ENCODE peak calls at places on chromosomes 11 and 22, in four cellular contexts. J, W, M and T are unnamed samples.

GRCh38 chr11:73423506-73423905 is 47.3 kb downstream of the RELT start:
- DNase-seq in J (no peak), W (no peak), M (no peak), T (no peak)

GRCh38 chr11:131571571-131571970 is 201.2 kb downstream of the NTM start:
- DNase-seq in J (no peak), W (no peak), M (no peak), T (no peak)

GRCh38 chr11:74022541-74022940 is 13.7 kb upstream of the UCP3 start:
- DNase-seq in J (no peak), W (no peak), M (no peak), T (no peak)

GRCh38 chr11:8262552-8263108 is 1.0 kb downstream of the LMO1 start:
- DNase-seq in J (peak; percentile 83), W (peak; percentile 44), M (peak; percentile 40), T (no peak)

GRCh38 chr11:38530226-38530625 is 1932.2 kb upstream of the RAG2 start:
- DNase-seq in J (no peak), W (no peak), M (no peak), T (no peak)

GRCh38 chr22:21755855-21756284 is 20.3 kb upstream of the YPEL1 start:
- DNase-seq in J (no peak), W (no peak), M (peak; percentile 92), T (no peak)

GRCh38 chr11:11977206-11977938 is 31.1 kb downstream of the DKK3 start:
- DNase-seq in J (peak; percentile 51), W (peak; percentile 49), M (peak; percentile 76), T (peak; percentile 91)

GRCh38 chr11:128901655-128902514 is 10.7 kb downstream of the KCNJ5 start:
- DNase-seq in J (peak; percentile 65), W (no peak), M (no peak), T (no peak)

GRCh38 chr11:17839450-17839849 is 104.9 kb downstream of the KCNC1 start:
- DNase-seq in J (no peak), W (no peak), M (no peak), T (no peak)

GRCh38 chr11:86101493-86101892 is 32.6 kb upstream of the PICALM start:
- DNase-seq in J (no peak), W (no peak), M (no peak), T (no peak)

GRCh38 chr11:98107736-98108135 is 913.0 kb upstream of the CNTN5 start:
- DNase-seq in J (no peak), W (no peak), M (no peak), T (no peak)

GRCh38 chr11:32259641-32260081 is 168.8 kb downstream of the RCN1 start:
- DNase-seq in J (no peak), W (no peak), M (peak; percentile 40), T (no peak)

GRCh38 chr11:43282607-43283440 is 29.0 kb upstream of the API5 start:
- DNase-seq in J (peak; percentile 68), W (peak; percentile 32), M (peak; percentile 20), T (peak; percentile 37)

GRCh38 chr11:35126000-35126878 is 12.7 kb upstream of the CD44 start:
- DNase-seq in J (no peak), W (no peak), M (no peak), T (no peak)

GRCh38 chr11:17164361-17165246 is 43.2 kb downstream of the PIK3C2A start:
- DNase-seq in J (no peak), W (peak; percentile 2), M (no peak), T (no peak)

GRCh38 chr11:8715501-8715900 is 32.9 kb downstream of the RPL27A start:
- DNase-seq in J (no peak), W (no peak), M (no peak), T (no peak)

GRCh38 chr11:112977620-112978212 is 16.5 kb downstream of the NCAM1 start:
- DNase-seq in J (no peak), W (no peak), M (no peak), T (no peak)

GRCh38 chr22:18008136-18008535 is 16.2 kb downstream of the MICAL3 start:
- DNase-seq in J (no peak), W (no peak), M (no peak), T (no peak)

GRCh38 chr11:72814139-72814830 is at the start of gene ATG16L2:
- DNase-seq in J (peak; percentile 93), W (peak; percentile 93), M (peak; percentile 65), T (peak; percentile 73)

GRCh38 chr11:71252782-71253730 is 679 bp upstream of the SHANK2 start:
- DNase-seq in J (peak; percentile 85), W (peak; percentile 74), M (peak; percentile 35), T (peak; percentile 51)

GRCh38 chr11:127071606-127072005 is 71.0 kb upstream of the KIRREL3 start:
- DNase-seq in J (no peak), W (no peak), M (no peak), T (no peak)

GRCh38 chr22:50035976-50036375 is 22.1 kb downstream of the TTLL8 start:
- DNase-seq in J (no peak), W (no peak), M (no peak), T (no peak)

GRCh38 chr11:130782361-130783221 is 133.7 kb downstream of the SNX19 start:
- DNase-seq in J (peak; percentile 27), W (peak; percentile 11), M (peak; percentile 64), T (no peak)

GRCh38 chr22:37303821-37304274 is 21.5 kb downstream of the CYTH4 start:
- DNase-seq in J (no peak), W (no peak), M (peak; percentile 91), T (peak; percentile 84)

GRCh38 chr11:64723117-64723906 is at the start of gene NRXN2:
- DNase-seq in J (peak; percentile 94), W (peak; percentile 80), M (peak; percentile 61), T (peak; percentile 89)

GRCh38 chr11:1260620-1261019 is 37.8 kb downstream of the MUC5B start:
- DNase-seq in J (no peak), W (no peak), M (no peak), T (no peak)

GRCh38 chr11:38095268-38095667 is 1497.2 kb upstream of the RAG2 start:
- DNase-seq in J (no peak), W (no peak), M (no peak), T (no peak)

GRCh38 chr11:33311680-33312079 is 54.5 kb downstream of the HIPK3 start:
- DNase-seq in J (no peak), W (no peak), M (no peak), T (no peak)

GRCh38 chr11:101862410-101863233 is 52.2 kb upstream of the CEP126 start:
- DNase-seq in J (peak; percentile 79), W (peak; percentile 8), M (peak; percentile 84), T (no peak)

GRCh38 chr11:103228807-103229206 is 119.6 kb downstream of the DYNC2H1 start:
- DNase-seq in J (no peak), W (no peak), M (no peak), T (no peak)

GRCh38 chr11:126507646-126508045 is 152.2 kb downstream of the ST3GAL4 start:
- DNase-seq in J (no peak), W (no peak), M (no peak), T (no peak)

DNA sequence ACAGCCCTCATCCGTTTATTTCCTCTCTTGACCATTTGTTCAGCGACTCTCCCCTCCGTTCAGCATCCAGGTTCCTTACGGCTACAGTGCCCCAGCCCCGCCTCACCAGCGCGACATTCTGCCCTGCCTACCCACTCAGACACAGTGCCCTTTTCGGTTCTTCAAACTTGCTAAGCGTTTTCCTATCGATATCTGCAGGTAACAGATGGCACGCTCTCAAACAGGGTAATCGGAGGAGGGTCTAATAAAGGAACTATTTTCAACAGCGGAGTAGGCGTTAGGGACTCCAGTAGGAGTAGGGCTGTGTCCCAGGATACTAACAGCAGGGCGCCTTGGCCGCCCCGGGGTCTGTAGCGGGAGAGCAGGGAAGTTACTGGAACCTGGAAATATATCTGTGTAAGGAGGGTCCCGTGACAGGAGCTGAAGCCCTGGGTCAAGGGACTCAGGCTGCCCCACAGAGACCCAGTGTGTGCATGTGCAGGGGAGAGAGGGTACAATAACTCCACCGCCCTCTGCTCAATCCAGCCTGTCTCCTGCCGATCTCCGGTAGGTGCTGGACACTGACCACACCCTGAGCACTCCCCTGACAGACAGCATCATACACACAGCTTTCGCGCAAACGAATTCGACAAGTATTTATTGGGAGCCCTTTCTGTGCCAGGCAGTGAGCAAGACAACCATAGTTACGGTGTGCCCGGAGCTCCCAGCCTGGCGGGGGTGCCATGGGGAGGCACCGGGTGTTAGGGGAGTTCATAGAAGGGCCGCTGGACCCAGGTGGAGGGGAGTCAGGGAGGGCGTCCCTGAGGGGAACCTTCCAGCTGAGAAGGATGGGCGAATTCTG is 2.1 kb downstream of the KLHL35 start:
- DNase-seq in J (no peak), W (no peak), M (no peak), T (no peak)
- H3K4me3 ChIP-seq in J (peak overlapping the region; percentile 52), W (peak overlapping the region; percentile 57), M (peak overlapping the region; percentile 30), T (peak overlapping the region; percentile 35)

DNA sequence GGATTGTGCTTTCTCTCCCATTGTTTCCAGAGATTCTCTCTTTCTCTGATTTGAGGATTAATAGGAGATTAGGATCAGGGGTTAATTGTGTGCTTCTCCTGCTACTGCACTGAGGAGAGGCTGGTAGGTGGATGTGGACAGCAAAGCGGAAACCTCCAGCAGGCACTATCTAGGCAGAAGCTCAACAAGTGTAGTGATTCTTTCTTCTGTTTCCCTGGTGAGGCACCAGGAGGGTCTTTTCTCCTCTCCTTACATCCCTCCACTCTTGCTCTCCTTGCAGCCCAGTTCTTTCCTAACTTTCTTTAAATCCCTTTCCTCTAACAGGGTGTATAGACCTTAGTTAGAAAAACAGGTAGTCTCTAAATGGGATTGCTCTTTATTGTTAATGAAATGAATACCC is 1.9 kb upstream of the ZBTB16 start:
- DNase-seq in J (no peak), W (no peak), M (no peak), T (no peak)
- H3K27ac ChIP-seq in J (no peak overlapping the region), W (no peak overlapping the region), M (no peak overlapping the region), T (no peak overlapping the region)

GRCh38 chr11:117426297-117426685 is 98.6 kb downstream of the CEP164 start:
- DNase-seq in J (peak; percentile 91), W (peak; percentile 60), M (peak; percentile 20), T (peak; percentile 32)
- H3K4me3 ChIP-seq in J (peak overlapping the region; percentile 41), W (no peak overlapping the region), M (no peak overlapping the region), T (no peak overlapping the region)

GRCh38 chr11:60498853-60499252 is 6.3 kb downstream of the MS4A12 start:
- DNase-seq in J (no peak), W (no peak), M (no peak), T (no peak)
- H3K27ac ChIP-seq in J (no peak overlapping the region), W (no peak overlapping the region), M (no peak overlapping the region), T (no peak overlapping the region)

GRCh38 chr22:31160328-31160978 is 471 bp downstream of the RNF185 start:
- DNase-seq in J (no peak), W (no peak), M (no peak), T (peak; percentile 47)

GRCh38 chr22:31155425-31155824 is 4.6 kb upstream of the RNF185 start:
- DNase-seq in J (no peak), W (no peak), M (no peak), T (peak; percentile 38)

GRCh38 chr22:31162015-31162765 is 2.2 kb downstream of the RNF185 start:
- DNase-seq in J (no peak), W (no peak), M (no peak), T (no peak)

GRCh38 chr22:31161386-31161785 is 1.4 kb downstream of the RNF185 start:
- DNase-seq in J (no peak), W (no peak), M (no peak), T (no peak)
- H3K4me3 ChIP-seq in J (peak overlapping the region; percentile 86), W (peak overlapping the region; percentile 90), M (peak overlapping the region; percentile 89), T (peak overlapping the region; percentile 65)

DNA sequence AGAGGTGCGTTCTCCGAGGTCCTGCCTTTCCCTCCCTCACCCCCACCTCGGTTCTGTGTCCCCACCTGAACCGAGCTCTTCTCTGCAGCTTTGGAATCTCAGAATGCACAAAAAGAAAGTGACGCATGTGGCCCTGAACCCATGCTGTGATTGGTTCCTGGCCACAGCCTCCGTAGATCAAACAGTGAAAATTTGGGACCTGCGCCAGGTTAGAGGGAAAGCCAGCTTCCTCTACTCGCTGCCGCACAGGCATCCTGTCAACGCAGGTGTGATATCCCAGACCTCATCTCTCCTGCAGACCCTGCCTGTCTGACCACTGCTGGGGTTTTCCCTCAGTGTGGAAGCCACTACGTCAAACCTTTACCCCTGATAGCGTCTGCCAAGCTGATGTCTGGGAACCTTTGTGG is 13.9 kb downstream of the ACP2 start:
- DNase-seq in J (no peak), W (no peak), M (peak; percentile 67), T (no peak)
- H3K27ac ChIP-seq in J (peak overlapping the region; percentile 45), W (peak overlapping the region; percentile 49), M (peak overlapping the region; percentile 81), T (peak overlapping the region; percentile 67)